ENCODE peak calls at places on chromosome 21, in six cellular contexts. Q, K, P, R, L and X are unnamed samples. For H3K9me3, the result is how much of the 10 kb centered on the place peaks cover.

GRCh38 chr21:45479691-45480675 is 62.3 kb downstream of the SLC19A1 start:
- DNase-seq in R (no peak), L (no peak), Q (no peak), K (no peak), P (no peak), X (no peak)

GRCh38 chr21:44261675-44262295 is at the start of gene DNMT3L:
- DNase-seq in K (no peak), P (no peak), R (no peak), Q (no peak), L (no peak), X (no peak)

GRCh38 chr21:41620982-41621381 is 113.0 kb upstream of the TMPRSS2 start:
- DNase-seq in P (no peak), K (no peak), L (no peak), Q (no peak), R (no peak), X (no peak)

GRCh38 chr21:44520326-44521300 is 19.4 kb downstream of the KRTAP10-1 start:
- DNase-seq in K (no peak), L (no peak), P (no peak), R (no peak), Q (no peak), X (no peak)

GRCh38 chr21:32475162-32475812 is 62.8 kb downstream of the EVA1C start:
- DNase-seq in Q (no peak), R (no peak), P (no peak), K (no peak), L (no peak), X (no peak)

GRCh38 chr21:44845418-44846200 is 27.7 kb upstream of the SUMO3 start:
- DNase-seq in L (peak), Q (no peak), K (peak), R (peak), P (peak), X (peak)

GRCh38 chr21:14361958-14362357 is 21.0 kb downstream of the HSPA13 start:
- DNase-seq in Q (peak), P (no peak), K (no peak), L (no peak), R (no peak), X (no peak)

GRCh38 chr21:33495743-33496142 is 4.2 kb upstream of the DNAJC28 start:
- DNase-seq in P (no peak), L (no peak), Q (no peak), K (no peak), R (no peak), X (no peak)

GRCh38 chr21:42991992-42992740 is 17.8 kb downstream of the PKNOX1 start:
- DNase-seq in L (no peak), R (no peak), P (peak), K (peak), Q (peak), X (no peak)

GRCh38 chr21:46211376-46211775 is 17.2 kb downstream of the LSS start:
- DNase-seq in P (no peak), Q (no peak), R (no peak), L (no peak), K (no peak), X (no peak)

GRCh38 chr21:44418108-44418875 is 37.0 kb upstream of the LRRC3 start:
- DNase-seq in K (no peak), R (no peak), Q (no peak), L (no peak), P (no peak), X (no peak)

GRCh38 chr21:43304621-43305335 is 122.2 kb downstream of the SIK1 start:
- DNase-seq in K (no peak), Q (no peak), P (no peak), R (no peak), L (no peak), X (no peak)

GRCh38 chr21:40516336-40516735 is 330.6 kb downstream of the DSCAM start:
- DNase-seq in R (no peak), L (no peak), P (no peak), K (no peak), Q (no peak), X (no peak)

GRCh38 chr21:29647353-29647781 is 292.4 kb downstream of the GRIK1 start:
- DNase-seq in P (no peak), L (no peak), K (no peak), Q (no peak), R (no peak), X (no peak)

GRCh38 chr21:45029968-45030636 is 44.3 kb upstream of the ADARB1 start:
- DNase-seq in P (no peak), Q (no peak), R (no peak), K (no peak), L (peak), X (no peak)

GRCh38 chr21:45286671-45287437 is 841 bp downstream of the POFUT2 start:
- DNase-seq in K (no peak), R (peak), P (no peak), L (peak), Q (no peak), X (no peak)

GRCh38 chr21:33644383-33645074 is 2.2 kb downstream of the ITSN1 start:
- DNase-seq in K (no peak), Q (no peak), R (no peak), L (no peak), P (no peak), X (no peak)

DNA sequence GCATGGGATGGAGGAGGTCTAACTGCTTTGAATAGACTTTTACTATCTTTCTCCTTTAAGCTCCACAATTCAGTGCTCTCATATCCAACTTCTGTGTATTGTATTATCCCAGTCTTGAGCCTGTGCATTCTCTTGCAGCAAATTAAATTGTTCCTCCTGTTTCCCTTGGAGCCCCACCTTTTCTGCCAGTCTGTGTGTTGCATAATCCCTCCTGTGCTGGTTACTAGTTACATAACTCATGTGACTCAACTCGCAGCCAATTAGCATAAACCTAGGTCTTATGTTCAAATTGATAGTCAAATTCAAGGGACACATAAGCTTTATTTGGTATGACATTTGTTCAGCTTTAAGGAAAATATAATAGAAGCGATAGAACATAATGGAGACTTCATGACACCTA is 1863.5 kb downstream of the MRPL39 start:
- DNase-seq in R (no peak), P (no peak), K (no peak), Q (no peak), L (no peak), X (no peak)
- H3K9me3 ChIP-seq in R (under half), P (under half), K (under half), Q (under half), L (under half), X (under half)

GRCh38 chr21:31397939-31398338 is 53.9 kb upstream of the TIAM1 start:
- DNase-seq in K (no peak), L (no peak), R (no peak), P (peak), Q (no peak), X (peak)
- H3K4me3 ChIP-seq in K (no peak), L (no peak), R (no peak), P (peak), Q (no peak), X (peak)

GRCh38 chr21:39364949-39365348 is 16.1 kb upstream of the HMGN1 start:
- DNase-seq in L (no peak), R (no peak), Q (no peak), P (no peak), K (no peak), X (no peak)
- H3K27ac ChIP-seq in L (no peak), R (no peak), Q (no peak), P (no peak), K (no peak), X (no peak)

GRCh38 chr21:23398726-23399125 is 2208.6 kb downstream of the MRPL39 start:
- DNase-seq in K (no peak), P (no peak), Q (no peak), R (no peak), L (no peak), X (no peak)

DNA sequence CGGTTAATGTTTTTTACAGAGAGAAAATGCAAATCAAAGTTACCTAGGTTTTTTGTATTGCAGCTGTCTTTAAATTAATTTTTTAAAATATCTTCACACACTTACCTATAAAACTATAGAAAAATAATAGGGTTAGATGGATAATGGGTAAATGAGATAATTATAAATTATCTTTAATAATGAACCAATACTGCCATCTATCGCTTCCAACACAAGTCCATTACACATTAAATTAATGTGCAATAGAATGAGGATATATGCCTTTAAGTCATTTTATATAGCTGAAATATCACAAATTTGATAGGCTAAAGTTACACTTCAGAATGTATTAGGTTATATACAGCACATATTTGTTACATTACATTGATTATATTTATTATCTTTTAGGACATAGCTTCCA is 2212.8 kb downstream of the MRPL39 start:
- DNase-seq in Q (no peak), P (no peak), L (no peak), K (no peak), R (no peak), X (no peak)
- H3K9me3 ChIP-seq in Q (under half), P (under half), L (under half), K (under half), R (under half), X (under half)

GRCh38 chr21:25564349-25564948 is 42.8 kb downstream of the MRPL39 start:
- DNase-seq in K (no peak), R (no peak), L (no peak), P (no peak), Q (no peak), X (no peak)
- H3K4me3 ChIP-seq in K (no peak), R (no peak), L (no peak), P (no peak), Q (no peak), X (no peak)

GRCh38 chr21:16073571-16073970 is 343.8 kb downstream of the USP25 start:
- DNase-seq in K (no peak), L (no peak), Q (no peak), R (no peak), P (no peak), X (no peak)
- H3K27ac ChIP-seq in K (no peak), L (no peak), Q (no peak), R (peak), P (no peak), X (no peak)

GRCh38 chr21:22725436-22725835 is 1727.2 kb downstream of the NCAM2 start:
- DNase-seq in R (no peak), L (no peak), Q (no peak), P (no peak), K (no peak), X (no peak)

GRCh38 chr21:22728091-22728490 is 1729.9 kb downstream of the NCAM2 start:
- DNase-seq in K (no peak), L (no peak), P (peak), Q (peak), R (no peak), X (no peak)
- H3K9me3 ChIP-seq in K (under half), L (under half), P (under half), Q (under half), R (half or more), X (under half)

DNA sequence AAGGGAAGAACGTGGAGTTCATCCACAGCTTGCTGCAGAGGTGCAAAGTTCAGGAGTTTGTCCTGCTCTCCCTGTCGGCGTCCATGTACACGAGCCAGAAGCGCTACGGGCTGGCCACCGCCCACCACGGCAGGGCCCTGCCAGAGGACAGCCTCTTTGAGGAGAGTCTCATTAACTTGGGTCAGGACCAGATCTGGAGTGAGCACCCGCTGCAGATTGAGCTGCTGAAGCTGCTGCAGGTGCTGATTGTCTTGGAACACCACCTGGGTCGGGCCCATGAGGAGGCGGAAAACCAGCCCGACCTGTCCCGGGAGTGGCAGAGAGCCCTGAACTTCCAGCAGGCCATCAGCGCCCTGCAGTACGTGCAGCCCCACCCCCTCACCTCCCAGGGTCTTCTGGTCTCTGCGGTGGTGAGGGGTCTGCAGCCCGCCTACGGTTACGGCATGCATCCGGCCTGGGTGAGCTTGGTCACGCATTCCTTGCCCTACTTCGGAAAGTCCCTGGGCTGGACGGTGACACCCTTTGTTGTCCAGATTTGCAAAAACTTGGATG is 73.8 kb upstream of the MORC3 start:
- DNase-seq in P (no peak), Q (no peak), L (no peak), R (peak), K (peak), X (no peak)
- H3K4me3 ChIP-seq in P (no peak), Q (no peak), L (no peak), R (no peak), K (no peak), X (no peak)

GRCh38 chr21:34796518-34797201 is 127.9 kb downstream of the CLIC6 start:
- DNase-seq in L (no peak), K (peak), P (no peak), Q (no peak), R (no peak), X (no peak)
- H3K27ac ChIP-seq in L (no peak), K (peak), P (no peak), Q (peak), R (peak), X (no peak)